ENCODE peak calls at places on chromosomes 6 and 20, in five cellular contexts. M is transverse colon, V is NCI-H2227 treated with DMSO at 0.1 percent for 48 hours, Z is H54, A is NCI-H69. Y is an unnamed sample.

GRCh38 chr6:84411060-84411629 is 183.7 kb upstream of the CEP162 start:
- DNase-seq in M (no peak), V (no peak), Z (no peak), A (peak), Y (peak)

GRCh38 chr6:137728386-137729349 is 138.4 kb upstream of the TNFAIP3 start:
- DNase-seq in M (no peak), V (no peak), Z (peak), A (peak), Y (peak)

GRCh38 chr6:15327271-15327670 is 81.4 kb downstream of the JARID2 start:
- DNase-seq in M (peak), V (peak), Z (no peak), A (peak), Y (no peak)

GRCh38 chr6:168934856-168935627 is 318.6 kb downstream of the THBS2 start:
- DNase-seq in M (no peak), V (no peak), Z (no peak), A (no peak), Y (no peak)

GRCh38 chr20:10332656-10333421 is 101.2 kb downstream of the MKKS start:
- DNase-seq in M (no peak), V (no peak), Z (no peak), A (peak), Y (no peak)

GRCh38 chr6:30037182-30037788 is 23.8 kb upstream of the POLR1H start:
- DNase-seq in M (no peak), V (peak), Z (no peak), A (peak), Y (no peak)

GRCh38 chr20:826695-827323 is 6.7 kb upstream of the FAM110A start:
- DNase-seq in M (peak), V (no peak), Z (no peak), A (peak), Y (no peak)

GRCh38 chr6:153563001-153563400 is 431.9 kb upstream of the RGS17 start:
- DNase-seq in M (no peak), V (no peak), Z (no peak), A (no peak), Y (no peak)

GRCh38 chr20:10671850-10672578 is 1.8 kb downstream of the JAG1 start:
- DNase-seq in M (peak), V (no peak), Z (peak), A (peak), Y (no peak)

GRCh38 chr6:4157506-4157905 is 22.1 kb upstream of the ECI2 start:
- DNase-seq in M (no peak), V (no peak), Z (no peak), A (no peak), Y (no peak)

Y was measured in HS-5.